ENCODE peak calls at places on chromosomes 16 and 17, in six cellular contexts. A is GM10248; N is activated T-cell treated with anti-CD3 and anti-CD28 coated beads for 24 hours; B is hepatocyte; F is T-cell; C is naive thymus-derived CD8-positive, alpha-beta T cell. V is an unnamed sample.

GRCh38 chr16:48408688-48409087 is 23.5 kb upstream of the SIAH1 start:
- DNase-seq in N (no peak), B (no peak), F (no peak), A (no peak), C (no peak), V (no peak)

GRCh38 chr16:84973226-84973625 is 38.1 kb downstream of the ZDHHC7 start:
- DNase-seq in N (no peak), F (no peak), A (no peak), B (no peak), C (no peak), V (no peak)

GRCh38 chr16:85750827-85751641 is at the start of gene C16orf74:
- DNase-seq in N (no peak), F (no peak), A (peak), C (no peak), B (peak), V (no peak)

GRCh38 chr17:57984936-57985674 is 2.9 kb downstream of the VEZF1 start:
- DNase-seq in B (no peak), C (no peak), N (no peak), A (no peak), F (no peak), V (no peak)

GRCh38 chr17:76442341-76443338 is 10.3 kb downstream of the UBE2O start:
- DNase-seq in B (no peak), N (no peak), C (no peak), A (no peak), F (no peak), V (no peak)

GRCh38 chr16:71707199-71707598 is 17.3 kb downstream of the PHLPP2 start:
- DNase-seq in A (no peak), N (no peak), F (no peak), C (no peak), B (no peak), V (no peak)

GRCh38 chr17:32980230-32980629 is 11.4 kb upstream of the SPACA3 start:
- DNase-seq in F (no peak), N (no peak), A (no peak), B (no peak), C (no peak), V (no peak)

GRCh38 chr17:50558091-50558490 is 2.4 kb upstream of the CACNA1G start:
- DNase-seq in N (no peak), F (no peak), C (no peak), B (no peak), A (no peak), V (no peak)

GRCh38 chr17:55086635-55087058 is 118.1 kb downstream of the STXBP4 start:
- DNase-seq in F (no peak), B (no peak), A (no peak), N (no peak), C (no peak), V (no peak)